ENCODE peak calls at places on chromosomes 13 and 19, in ten cellular contexts. S is adrenal gland; I is colonic mucosa; P is kidney; O is B cell; Q is tibial nerve; H is MM.1S; N is CD4-positive, alpha-beta T cell; F is cardiac muscle cell; D is upper lobe of right lung. K is an unnamed sample.

GRCh38 chr13:24684600-24684998 is 4.4 kb downstream of the ATP12A start:
- DNase-seq in D (no peak), N (no peak), Q (no peak), O (no peak), H (no peak), P (no peak), S (no peak), I (no peak), F (no peak), K (peak; percentile 53)

GRCh38 chr19:32977269-32977668 is 5.2 kb downstream of the FAAP24 start:
- DNase-seq in O (no peak), D (no peak), P (no peak), Q (no peak), H (no peak), I (peak; percentile 74), N (no peak), S (no peak), F (no peak), K (no peak)

GRCh38 chr19:6241680-6242079 is 38.1 kb downstream of the MLLT1 start:
- DNase-seq in D (peak; percentile 63), H (no peak), I (no peak), O (no peak), F (no peak), Q (peak; percentile 54), P (peak; percentile 76), N (no peak), S (peak; percentile 70), K (no peak)

GRCh38 chr19:17889609-17890214 is 18.0 kb downstream of the SLC5A5 start:
- DNase-seq in P (no peak), F (peak; percentile 86), H (no peak), O (no peak), N (no peak), S (no peak), D (no peak), Q (no peak), I (no peak), K (peak; percentile 30)

GRCh38 chr19:50490411-50490811 is 13.8 kb upstream of the GARIN5A start:
- DNase-seq in I (no peak), P (peak; percentile 43), Q (no peak), H (no peak), F (no peak), O (no peak), S (no peak), N (no peak), D (peak; percentile 52), K (no peak)

GRCh38 chr13:56888455-56888854 is 252.3 kb upstream of the PRR20A start:
- DNase-seq in D (no peak), Q (no peak), N (no peak), O (no peak), S (no peak), I (no peak), P (no peak), F (no peak), H (no peak), K (no peak)

GRCh38 chr19:39247701-39248664 is 673 bp downstream of the IFNL4 start:
- DNase-seq in P (peak; percentile 64), I (no peak), N (no peak), Q (no peak), F (peak; percentile 47), O (no peak), H (no peak), S (no peak), D (peak; percentile 64), K (no peak)

GRCh38 chr19:7115721-7116120 is 46.2 kb downstream of the ZNF557 start:
- DNase-seq in N (no peak), P (no peak), Q (no peak), O (no peak), I (no peak), H (no peak), D (no peak), F (no peak), S (no peak), K (no peak)

GRCh38 chr13:113796948-113797676 is 38.1 kb downstream of the TMEM255B start:
- DNase-seq in H (no peak), P (no peak), S (no peak), Q (no peak), N (no peak), O (no peak), F (no peak), D (peak; percentile 65), I (no peak), K (no peak)

GRCh38 chr13:80508031-80508430 is 167.1 kb upstream of the SPRY2 start:
- DNase-seq in D (no peak), Q (no peak), S (no peak), I (no peak), H (no peak), P (no peak), O (no peak), N (no peak), F (no peak), K (no peak)

GRCh38 chr19:35248310-35249145 is at the start of gene LSR:
- DNase-seq in Q (no peak), H (peak; percentile 96), O (peak; percentile 83), F (peak; percentile 96), D (peak; percentile 94), P (peak; percentile 97), N (peak; percentile 56), S (peak; percentile 80), I (peak; percentile 92), K (peak; percentile 88)
- TF ChIP-seq CTCF in Q (no peak), H (peak; percentile 9), O (no peak), F (no peak), D (no peak), P (no peak), N (no peak), S (peak; percentile 1), I (no peak), K (no peak)

DNA sequence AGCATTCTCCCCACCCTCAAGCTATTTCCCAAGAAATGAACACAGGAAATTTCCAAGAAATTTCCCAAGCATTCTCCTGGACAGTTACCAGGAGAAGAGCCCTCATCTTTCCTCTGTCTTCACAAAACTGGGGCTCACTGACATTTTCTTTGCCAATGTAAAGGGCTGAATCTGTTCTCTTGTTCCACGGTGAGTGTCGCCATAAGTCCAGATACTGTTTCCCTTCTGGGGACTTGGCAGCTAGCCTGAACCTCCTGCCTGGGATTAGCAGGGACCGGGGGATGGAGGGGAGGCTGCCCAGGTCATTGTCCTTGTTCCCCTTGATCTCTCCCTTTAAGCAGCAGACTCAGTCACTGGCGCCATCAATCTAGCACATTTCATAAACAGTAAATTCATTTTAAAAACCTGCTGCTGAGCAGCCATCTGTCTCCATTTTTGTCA is 172.8 kb downstream of the DNAJC15 start:
- DNase-seq in O (no peak), D (no peak), S (peak; percentile 57), I (no peak), Q (no peak), N (no peak), H (no peak), F (peak; percentile 19), P (no peak), K (no peak)
- TF ChIP-seq CTCF in O (no peak), D (no peak), S (no peak), I (no peak), Q (no peak), N (no peak), H (no peak), F (peak; percentile 25), P (no peak), K (no peak)

GRCh38 chr13:40592035-40592434 is 74.4 kb downstream of the FOXO1 start:
- DNase-seq in I (no peak), D (no peak), H (no peak), S (no peak), N (no peak), P (no peak), F (no peak), O (no peak), Q (no peak), K (no peak)

GRCh38 chr13:40590112-40590862 is 76.2 kb downstream of the FOXO1 start:
- DNase-seq in P (no peak), Q (no peak), N (no peak), O (no peak), D (no peak), H (no peak), F (no peak), S (no peak), I (no peak), K (no peak)

GRCh38 chr13:40589285-40590109 is 76.9 kb downstream of the FOXO1 start:
- DNase-seq in S (peak; percentile 76), O (peak; percentile 78), I (no peak), Q (no peak), N (no peak), F (peak; percentile 20), D (no peak), P (no peak), H (peak; percentile 40), K (no peak)

GRCh38 chr13:40588101-40588500 is 78.3 kb downstream of the FOXO1 start:
- DNase-seq in I (no peak), O (no peak), S (no peak), F (no peak), Q (no peak), H (no peak), D (no peak), P (no peak), N (no peak), K (no peak)

GRCh38 chr13:40591091-40591490 is 75.3 kb downstream of the FOXO1 start:
- DNase-seq in Q (no peak), I (no peak), D (no peak), S (no peak), P (no peak), N (no peak), O (no peak), F (no peak), H (no peak), K (no peak)
- TF ChIP-seq CTCF in Q (no peak), I (no peak), D (no peak), S (no peak), P (no peak), N (no peak), O (no peak), F (no peak), H (no peak), K (no peak)

GRCh38 chr19:35643255-35644205 is 2.0 kb downstream of the ETV2 start:
- DNase-seq in D (peak; percentile 93), I (peak; percentile 90), O (peak; percentile 79), F (peak; percentile 92), H (peak; percentile 87), N (peak; percentile 74), P (peak; percentile 95), Q (peak; percentile 41), S (peak; percentile 90), K (peak; percentile 86)

GRCh38 chr19:35645680-35646511 is 2.2 kb upstream of the COX6B1 start:
- DNase-seq in N (no peak), P (no peak), I (no peak), S (no peak), H (no peak), D (no peak), O (no peak), Q (no peak), F (no peak), K (no peak)

GRCh38 chr19:35644206-35644986 is 2.9 kb downstream of the ETV2 start:
- DNase-seq in O (peak; percentile 96), N (peak; percentile 93), P (peak; percentile 98), H (peak; percentile 98), Q (peak; percentile 87), I (peak; percentile 98), D (peak; percentile 98), S (peak; percentile 97), F (peak; percentile 96), K (peak; percentile 99)

GRCh38 chr19:35644987-35645679 is 3.0 kb upstream of the COX6B1 start:
- DNase-seq in O (peak; percentile 60), S (peak; percentile 88), N (peak; percentile 71), H (peak; percentile 63), I (peak; percentile 94), P (peak; percentile 93), Q (peak; percentile 74), F (peak; percentile 85), D (peak; percentile 91), K (peak; percentile 92)

GRCh38 chr19:35648017-35648961 is at the start of gene COX6B1:
- DNase-seq in S (peak; percentile 98), F (peak; percentile 98), N (peak; percentile 91), Q (peak; percentile 83), H (peak; percentile 99), O (peak; percentile 96), D (peak; percentile 92), I (peak; percentile 98), P (peak; percentile 96), K (peak; percentile 97)
- TF ChIP-seq CTCF in S (no peak), F (no peak), N (no peak), Q (no peak), H (no peak), O (no peak), D (no peak), I (no peak), P (no peak), K (no peak)

K was measured in activated CD8-positive, alpha-beta T cell treated with anti-CD3 and anti-CD28 coated beads for 36 hours.